ENCODE peak calls at places on chromosomes 5 and 9, in five cellular contexts. One of them, this sample, is unnamed.

GRCh38 chr9:80664327-80665210 is 1024.8 kb downstream of the TLE1 start:
- DNase-seq in H1: no peak
- DNase-seq in H9: no peak
- DNase-seq in neuronal stem cell: no peak
- DNase-seq in trophoblast cell: no peak
- DNase-seq in this sample: peak

GRCh38 chr5:13985736-13986418 is 41.4 kb upstream of the DNAH5 start:
- DNase-seq in H1: no peak
- DNase-seq in H9: no peak
- DNase-seq in neuronal stem cell: no peak
- DNase-seq in trophoblast cell: no peak
- DNase-seq in this sample: peak

GRCh38 chr9:89522261-89522978 is 24.5 kb upstream of the SEMA4D start:
- DNase-seq in H1: no peak
- DNase-seq in H9: no peak
- DNase-seq in neuronal stem cell: no peak
- DNase-seq in trophoblast cell: no peak
- DNase-seq in this sample: no peak

GRCh38 chr5:38889424-38889823 is 43.6 kb downstream of the OSMR start:
- DNase-seq in H1: no peak
- DNase-seq in H9: no peak
- DNase-seq in neuronal stem cell: no peak
- DNase-seq in trophoblast cell: no peak
- DNase-seq in this sample: no peak

GRCh38 chr5:126577415-126577814 is 17.6 kb downstream of the ALDH7A1 start:
- DNase-seq in H1: no peak
- DNase-seq in H9: no peak
- DNase-seq in neuronal stem cell: no peak
- DNase-seq in trophoblast cell: no peak
- DNase-seq in this sample: no peak

GRCh38 chr5:108728566-108729305 is 19.0 kb upstream of the FER start:
- DNase-seq in H1: no peak
- DNase-seq in H9: no peak
- DNase-seq in neuronal stem cell: no peak
- DNase-seq in trophoblast cell: no peak
- DNase-seq in this sample: no peak

GRCh38 chr5:143263272-143263810 is 140.1 kb downstream of the NR3C1 start:
- DNase-seq in H1: no peak
- DNase-seq in H9: no peak
- DNase-seq in neuronal stem cell: no peak
- DNase-seq in trophoblast cell: no peak
- DNase-seq in this sample: peak

GRCh38 chr5:6396043-6396442 is 17.7 kb upstream of the MED10 start:
- DNase-seq in H1: no peak
- DNase-seq in H9: no peak
- DNase-seq in neuronal stem cell: no peak
- DNase-seq in trophoblast cell: no peak
- DNase-seq in this sample: no peak

GRCh38 chr5:95861221-95861857 is 38.8 kb upstream of the GLRX start:
- DNase-seq in H1: no peak
- DNase-seq in H9: no peak
- DNase-seq in neuronal stem cell: no peak
- DNase-seq in trophoblast cell: peak
- DNase-seq in this sample: peak

GRCh38 chr5:175689147-175689991 is 31.5 kb downstream of the HRH2 start:
- DNase-seq in H1: no peak
- DNase-seq in H9: no peak
- DNase-seq in neuronal stem cell: no peak
- DNase-seq in trophoblast cell: peak
- DNase-seq in this sample: no peak

GRCh38 chr9:113910036-113910639 is 34.0 kb downstream of the ZNF618 start:
- DNase-seq in H1: no peak
- DNase-seq in H9: peak
- DNase-seq in neuronal stem cell: no peak
- DNase-seq in trophoblast cell: no peak
- DNase-seq in this sample: no peak

GRCh38 chr9:124792976-124793594 is 16.2 kb downstream of the OLFML2A start:
- DNase-seq in H1: no peak
- DNase-seq in H9: no peak
- DNase-seq in neuronal stem cell: no peak
- DNase-seq in trophoblast cell: no peak
- DNase-seq in this sample: peak

GRCh38 chr5:4549351-4549750 is 590.8 kb upstream of the ADAMTS16 start:
- DNase-seq in H1: no peak
- DNase-seq in H9: no peak
- DNase-seq in neuronal stem cell: no peak
- DNase-seq in trophoblast cell: no peak
- DNase-seq in this sample: no peak

GRCh38 chr9:112753725-112754124 is 3.2 kb downstream of the SNX30 start:
- DNase-seq in H1: no peak
- DNase-seq in H9: no peak
- DNase-seq in neuronal stem cell: no peak
- DNase-seq in trophoblast cell: no peak
- DNase-seq in this sample: peak

GRCh38 chr5:9388941-9389674 is 156.8 kb downstream of the SEMA5A start:
- DNase-seq in H1: no peak
- DNase-seq in H9: no peak
- DNase-seq in neuronal stem cell: no peak
- DNase-seq in trophoblast cell: no peak
- DNase-seq in this sample: no peak

GRCh38 chr5:16508730-16509531 is 43.3 kb upstream of the ZNF622 start:
- DNase-seq in H1: peak
- DNase-seq in H9: peak
- DNase-seq in neuronal stem cell: no peak
- DNase-seq in trophoblast cell: peak
- DNase-seq in this sample: no peak

GRCh38 chr5:10645671-10646070 is 81.8 kb downstream of the ANKRD33B start:
- DNase-seq in H1: no peak
- DNase-seq in H9: peak
- DNase-seq in neuronal stem cell: no peak
- DNase-seq in trophoblast cell: peak
- DNase-seq in this sample: no peak
- H2BK12ac ChIP-seq in H1: no peak
- H2BK12ac ChIP-seq in H9: no peak
- H2BK12ac ChIP-seq in neuronal stem cell: no peak
- H2BK12ac ChIP-seq in trophoblast cell: no peak
- H2BK12ac ChIP-seq in this sample: no peak

DNA sequence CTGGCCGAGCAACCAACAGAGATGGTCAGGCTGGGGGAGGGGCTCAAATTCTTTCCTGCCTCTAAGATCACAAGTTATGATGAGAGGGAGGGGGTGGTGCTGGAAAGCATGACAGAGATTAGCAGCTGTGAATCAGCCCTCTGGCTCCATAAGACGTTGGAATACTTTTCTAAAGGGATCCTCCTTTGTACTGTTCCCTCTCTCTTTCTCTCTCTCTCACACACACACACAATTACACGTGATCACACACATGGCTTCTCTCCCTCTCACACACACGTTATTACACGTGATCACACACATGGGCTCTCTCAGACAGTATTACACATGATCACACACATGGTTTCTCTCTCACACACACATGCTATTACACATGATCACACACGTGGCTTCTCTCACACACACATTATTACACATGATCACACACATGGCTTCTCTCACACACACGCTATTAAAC is at the start of gene SLC45A2:
- DNase-seq in H1: no peak
- DNase-seq in H9: no peak
- DNase-seq in neuronal stem cell: no peak
- DNase-seq in trophoblast cell: no peak
- DNase-seq in this sample: peak
- H2BK12ac ChIP-seq in H1: peak
- H2BK12ac ChIP-seq in H9: no peak
- H2BK12ac ChIP-seq in neuronal stem cell: peak
- H2BK12ac ChIP-seq in trophoblast cell: no peak
- H2BK12ac ChIP-seq in this sample: no peak

DNA sequence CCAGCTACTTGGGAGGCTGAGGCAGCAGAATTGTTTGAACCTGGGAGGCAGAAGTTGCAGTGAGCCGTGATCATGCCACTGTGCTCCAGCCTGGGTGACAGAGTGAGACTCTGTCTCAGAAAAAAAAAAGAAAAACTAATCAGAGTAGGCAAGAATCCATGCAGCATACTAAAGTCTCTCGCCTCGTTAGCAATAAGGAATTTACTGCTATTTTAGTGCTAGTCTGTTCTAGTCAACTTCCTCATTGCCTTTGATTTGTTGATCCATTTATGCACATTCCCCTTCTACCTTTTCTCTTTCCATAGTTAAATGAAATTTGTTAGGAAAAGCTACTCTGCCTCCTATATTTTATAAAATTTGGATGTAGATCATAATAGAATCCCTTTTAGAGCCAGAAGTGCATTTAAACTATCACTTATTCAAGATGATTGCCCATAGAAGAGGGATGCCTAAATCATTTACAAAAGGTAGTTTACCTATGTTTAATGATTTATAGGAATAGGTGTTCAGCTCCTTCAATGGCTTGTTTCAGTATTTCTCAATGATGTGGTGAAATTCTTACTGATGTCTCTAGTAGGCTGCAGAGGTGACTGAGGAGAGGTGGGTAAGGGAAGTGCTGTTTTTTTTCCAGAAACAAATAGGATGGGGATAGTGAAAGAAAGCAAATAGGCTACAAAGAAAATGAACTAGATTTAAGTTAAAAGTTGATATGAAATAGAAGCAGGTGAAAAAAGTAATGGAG is 1.9 kb downstream of the LRRC19 start:
- DNase-seq in H1: no peak
- DNase-seq in H9: no peak
- DNase-seq in neuronal stem cell: peak
- DNase-seq in trophoblast cell: no peak
- DNase-seq in this sample: no peak
- H2BK12ac ChIP-seq in H1: no peak
- H2BK12ac ChIP-seq in H9: no peak
- H2BK12ac ChIP-seq in neuronal stem cell: no peak
- H2BK12ac ChIP-seq in trophoblast cell: no peak
- H2BK12ac ChIP-seq in this sample: no peak

GRCh38 chr9:135902655-135903357 is 4.5 kb downstream of the CAMSAP1 start:
- DNase-seq in H1: no peak
- DNase-seq in H9: no peak
- DNase-seq in neuronal stem cell: no peak
- DNase-seq in trophoblast cell: no peak
- DNase-seq in this sample: no peak

GRCh38 chr9:135905380-135906282 is 1.7 kb downstream of the CAMSAP1 start:
- DNase-seq in H1: no peak
- DNase-seq in H9: no peak
- DNase-seq in neuronal stem cell: no peak
- DNase-seq in trophoblast cell: peak
- DNase-seq in this sample: peak

GRCh38 chr9:135901826-135902225 is 5.5 kb downstream of the CAMSAP1 start:
- DNase-seq in H1: no peak
- DNase-seq in H9: no peak
- DNase-seq in neuronal stem cell: no peak
- DNase-seq in trophoblast cell: no peak
- DNase-seq in this sample: no peak

GRCh38 chr9:135903358-135903656 is 4.0 kb downstream of the CAMSAP1 start:
- DNase-seq in H1: no peak
- DNase-seq in H9: no peak
- DNase-seq in neuronal stem cell: no peak
- DNase-seq in trophoblast cell: no peak
- DNase-seq in this sample: no peak

GRCh38 chr9:135904121-135904520 is 3.2 kb downstream of the CAMSAP1 start:
- DNase-seq in H1: no peak
- DNase-seq in H9: no peak
- DNase-seq in neuronal stem cell: no peak
- DNase-seq in trophoblast cell: no peak
- DNase-seq in this sample: no peak
- H2BK12ac ChIP-seq in H1: no peak
- H2BK12ac ChIP-seq in H9: no peak
- H2BK12ac ChIP-seq in neuronal stem cell: no peak
- H2BK12ac ChIP-seq in trophoblast cell: no peak
- H2BK12ac ChIP-seq in this sample: no peak

GRCh38 chr9:130204981-130205380 is 32.8 kb downstream of the NCS1 start:
- DNase-seq in H1: no peak
- DNase-seq in H9: no peak
- DNase-seq in neuronal stem cell: no peak
- DNase-seq in trophoblast cell: no peak
- DNase-seq in this sample: no peak

GRCh38 chr9:130204341-130204740 is 32.1 kb downstream of the NCS1 start:
- DNase-seq in H1: no peak
- DNase-seq in H9: no peak
- DNase-seq in neuronal stem cell: no peak
- DNase-seq in trophoblast cell: peak
- DNase-seq in this sample: no peak

GRCh38 chr9:130206579-130206978 is 34.4 kb downstream of the NCS1 start:
- DNase-seq in H1: no peak
- DNase-seq in H9: no peak
- DNase-seq in neuronal stem cell: no peak
- DNase-seq in trophoblast cell: no peak
- DNase-seq in this sample: no peak

GRCh38 chr9:130207241-130207992 is 35.2 kb downstream of the NCS1 start:
- DNase-seq in H1: no peak
- DNase-seq in H9: no peak
- DNase-seq in neuronal stem cell: no peak
- DNase-seq in trophoblast cell: no peak
- DNase-seq in this sample: no peak

GRCh38 chr9:130205912-130206311 is 33.7 kb downstream of the NCS1 start:
- DNase-seq in H1: no peak
- DNase-seq in H9: no peak
- DNase-seq in neuronal stem cell: no peak
- DNase-seq in trophoblast cell: no peak
- DNase-seq in this sample: no peak
- H2BK12ac ChIP-seq in H1: peak
- H2BK12ac ChIP-seq in H9: no peak
- H2BK12ac ChIP-seq in neuronal stem cell: no peak
- H2BK12ac ChIP-seq in trophoblast cell: no peak
- H2BK12ac ChIP-seq in this sample: no peak

GRCh38 chr9:18759836-18760235 is 273.2 kb downstream of the SAXO1 start:
- DNase-seq in H1: no peak
- DNase-seq in H9: no peak
- DNase-seq in neuronal stem cell: no peak
- DNase-seq in trophoblast cell: no peak
- DNase-seq in this sample: no peak
- H2BK12ac ChIP-seq in H1: no peak
- H2BK12ac ChIP-seq in H9: no peak
- H2BK12ac ChIP-seq in neuronal stem cell: no peak
- H2BK12ac ChIP-seq in trophoblast cell: no peak
- H2BK12ac ChIP-seq in this sample: peak

This sample was measured in mesenchymal stem cell.